ENCODE peak calls at places on chromosomes 6 and 20, in eight cellular contexts. O, Q, E, N, Y, A, K and R are unnamed samples. For H3K4me1, the result is how much of the 10 kb centered on the place peaks cover.

GRCh38 chr20:44792794-44793193 is 17.6 kb downstream of the RIMS4 start:
- DNase-seq in O (no peak), E (no peak), K (no peak), Q (no peak), N (no peak), A (no peak), Y (no peak), R (no peak)

GRCh38 chr6:33609019-33609418 is 12.1 kb upstream of the ITPR3 start:
- DNase-seq in A (no peak), O (no peak), K (no peak), E (no peak), Q (no peak), Y (no peak), N (no peak), R (no peak)

GRCh38 chr20:20461526-20461925 is 93.6 kb downstream of the INSM1 start:
- DNase-seq in A (no peak), Y (no peak), N (no peak), E (no peak), O (no peak), K (no peak), Q (no peak), R (no peak)

GRCh38 chr20:17172826-17173420 is 53.9 kb upstream of the PCSK2 start:
- DNase-seq in A (no peak), E (no peak), O (no peak), K (no peak), Y (no peak), N (no peak), Q (no peak), R (no peak)

GRCh38 chr6:81215092-81215432 is 537.4 kb downstream of the TENT5A start:
- DNase-seq in E (no peak), Y (no peak), Q (no peak), A (no peak), K (no peak), O (no peak), N (no peak), R (peak)

GRCh38 chr20:34952676-34953075 is 2.9 kb downstream of the GSS start:
- DNase-seq in N (no peak), O (no peak), Y (no peak), Q (no peak), E (no peak), K (no peak), A (no peak), R (no peak)

GRCh38 chr6:43405354-43405753 is 22.0 kb upstream of the ABCC10 start:
- DNase-seq in Q (no peak), E (no peak), N (no peak), Y (no peak), K (no peak), A (no peak), O (no peak), R (no peak)

GRCh38 chr20:37741055-37741454 is 47.2 kb downstream of the CTNNBL1 start:
- DNase-seq in A (no peak), Y (peak), Q (no peak), O (no peak), E (no peak), N (no peak), K (no peak), R (no peak)

GRCh38 chr6:169780571-169781091 is 29.2 kb downstream of the ERMARD start:
- DNase-seq in N (no peak), A (no peak), K (no peak), E (no peak), Y (peak), Q (no peak), O (peak), R (no peak)

GRCh38 chr20:11448554-11448953 is 469.1 kb upstream of the BTBD3 start:
- DNase-seq in K (no peak), O (no peak), A (no peak), N (no peak), E (no peak), Y (no peak), Q (no peak), R (no peak)

GRCh38 chr6:14165091-14165490 is 47.5 kb downstream of the CD83 start:
- DNase-seq in E (no peak), O (no peak), N (no peak), Y (peak), K (no peak), A (no peak), Q (no peak), R (no peak)

GRCh38 chr20:48676125-48676524 is 151.7 kb downstream of the PREX1 start:
- DNase-seq in Y (no peak), A (no peak), N (no peak), O (no peak), K (no peak), Q (no peak), E (no peak), R (no peak)

GRCh38 chr6:30818426-30818841 is 65.9 kb upstream of the DDR1 start:
- DNase-seq in N (no peak), K (no peak), E (no peak), O (no peak), A (no peak), Q (no peak), Y (peak), R (no peak)

GRCh38 chr20:51022227-51022802 is 592 bp downstream of the KCNG1 start:
- DNase-seq in Q (no peak), A (no peak), K (no peak), Y (no peak), O (no peak), E (no peak), N (no peak), R (no peak)

GRCh38 chr6:22551280-22551679 is 18.1 kb upstream of the HDGFL1 start:
- DNase-seq in K (no peak), N (no peak), Q (no peak), Y (peak), A (no peak), E (no peak), O (no peak), R (no peak)

GRCh38 chr6:7137335-7138106 is 29.8 kb downstream of the RREB1 start:
- DNase-seq in O (peak), Y (peak), E (no peak), A (no peak), N (peak), K (peak), Q (peak), R (peak)

GRCh38 chr6:44569931-44570385 is 182.5 kb downstream of the CDC5L start:
- DNase-seq in K (no peak), Q (no peak), Y (peak), E (no peak), A (no peak), N (no peak), O (no peak), R (peak)

GRCh38 chr20:12998046-12998445 is 10.7 kb upstream of the SPTLC3 start:
- DNase-seq in N (no peak), A (no peak), Q (no peak), Y (no peak), O (no peak), K (no peak), E (no peak), R (no peak)

GRCh38 chr6:136793348-136793747 is 1.1 kb upstream of the MAP3K5 start:
- DNase-seq in Y (no peak), Q (no peak), A (no peak), O (no peak), N (no peak), E (no peak), K (no peak), R (no peak)
- TF ChIP-seq CTCF in Y (no peak), Q (no peak), A (no peak), O (no peak), N (no peak), E (no peak), K (peak), R (no peak)

GRCh38 chr6:134590449-134590848 is 272.5 kb upstream of the SGK1 start:
- DNase-seq in Q (no peak), Y (peak), A (no peak), O (no peak), N (no peak), E (no peak), K (no peak), R (no peak)
- H3K27ac ChIP-seq in Q (peak), Y (peak), A (no peak), O (no peak), N (no peak), E (no peak), K (no peak), R (no peak)

DNA sequence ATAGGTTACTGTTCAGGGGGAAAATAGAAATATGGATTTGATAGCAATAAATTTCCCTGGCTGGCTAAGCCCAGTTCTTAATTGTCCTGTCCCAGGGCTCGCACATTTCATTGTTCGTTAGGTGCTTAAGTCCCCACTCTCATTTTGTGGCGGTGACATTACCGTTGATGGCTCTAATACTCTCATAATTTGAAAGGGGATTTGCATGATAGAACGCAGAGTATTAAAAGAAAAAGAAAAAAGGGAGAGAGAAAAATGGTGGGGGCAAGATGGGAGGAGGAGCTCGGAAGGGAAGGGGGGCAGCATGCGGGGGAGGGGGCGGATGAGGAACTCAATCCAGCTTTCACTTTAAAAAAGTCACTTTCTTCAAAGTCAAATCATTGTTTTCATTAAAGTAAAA is 79.1 kb upstream of the FOXP4 start:
- DNase-seq in E (no peak), O (no peak), Y (no peak), N (no peak), Q (no peak), K (no peak), A (no peak), R (no peak)
- H3K4me1 ChIP-seq in E (under half), O (under half), Y (under half), N (under half), Q (under half), K (under half), A (under half), R (under half)

GRCh38 chr6:168318090-168318489 is 1.5 kb downstream of the DACT2 start:
- DNase-seq in Q (no peak), O (no peak), A (no peak), K (no peak), E (no peak), N (no peak), Y (no peak), R (no peak)

GRCh38 chr6:168314029-168314420 is 5.6 kb downstream of the DACT2 start:
- DNase-seq in E (no peak), N (no peak), Q (no peak), K (no peak), O (no peak), A (no peak), Y (no peak), R (no peak)

GRCh38 chr6:168313371-168314028 is 6.1 kb downstream of the DACT2 start:
- DNase-seq in Q (no peak), A (no peak), E (no peak), K (no peak), O (peak), Y (no peak), N (no peak), R (no peak)

GRCh38 chr6:168315626-168316025 is 4.0 kb downstream of the DACT2 start:
- DNase-seq in A (no peak), O (no peak), K (no peak), Y (no peak), Q (no peak), N (no peak), E (no peak), R (no peak)

DNA sequence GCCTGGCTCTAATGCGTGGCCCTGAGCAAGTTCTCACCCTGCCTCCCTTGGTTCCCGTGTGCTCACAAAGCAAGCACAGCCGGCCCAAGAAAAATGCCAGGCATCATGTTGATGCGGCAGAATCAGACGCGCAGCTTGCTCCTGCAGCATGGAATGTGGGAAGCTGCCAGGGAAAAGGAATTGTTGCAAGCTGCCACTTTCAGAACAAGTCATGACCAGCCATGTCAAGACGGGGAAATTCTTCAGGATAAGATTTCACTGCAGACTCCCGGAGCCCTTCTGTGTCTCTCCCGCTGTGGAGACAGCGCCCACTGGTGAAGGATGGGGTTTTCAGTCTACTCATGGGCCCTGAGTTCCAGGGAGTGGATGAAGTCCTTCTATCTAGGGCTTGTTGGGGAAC is 4.6 kb downstream of the DACT2 start:
- DNase-seq in Y (no peak), E (no peak), K (no peak), A (no peak), Q (no peak), N (no peak), O (no peak), R (no peak)
- TF ChIP-seq CTCF in Y (no peak), E (no peak), K (no peak), A (no peak), Q (no peak), N (no peak), O (no peak), R (no peak)

DNA sequence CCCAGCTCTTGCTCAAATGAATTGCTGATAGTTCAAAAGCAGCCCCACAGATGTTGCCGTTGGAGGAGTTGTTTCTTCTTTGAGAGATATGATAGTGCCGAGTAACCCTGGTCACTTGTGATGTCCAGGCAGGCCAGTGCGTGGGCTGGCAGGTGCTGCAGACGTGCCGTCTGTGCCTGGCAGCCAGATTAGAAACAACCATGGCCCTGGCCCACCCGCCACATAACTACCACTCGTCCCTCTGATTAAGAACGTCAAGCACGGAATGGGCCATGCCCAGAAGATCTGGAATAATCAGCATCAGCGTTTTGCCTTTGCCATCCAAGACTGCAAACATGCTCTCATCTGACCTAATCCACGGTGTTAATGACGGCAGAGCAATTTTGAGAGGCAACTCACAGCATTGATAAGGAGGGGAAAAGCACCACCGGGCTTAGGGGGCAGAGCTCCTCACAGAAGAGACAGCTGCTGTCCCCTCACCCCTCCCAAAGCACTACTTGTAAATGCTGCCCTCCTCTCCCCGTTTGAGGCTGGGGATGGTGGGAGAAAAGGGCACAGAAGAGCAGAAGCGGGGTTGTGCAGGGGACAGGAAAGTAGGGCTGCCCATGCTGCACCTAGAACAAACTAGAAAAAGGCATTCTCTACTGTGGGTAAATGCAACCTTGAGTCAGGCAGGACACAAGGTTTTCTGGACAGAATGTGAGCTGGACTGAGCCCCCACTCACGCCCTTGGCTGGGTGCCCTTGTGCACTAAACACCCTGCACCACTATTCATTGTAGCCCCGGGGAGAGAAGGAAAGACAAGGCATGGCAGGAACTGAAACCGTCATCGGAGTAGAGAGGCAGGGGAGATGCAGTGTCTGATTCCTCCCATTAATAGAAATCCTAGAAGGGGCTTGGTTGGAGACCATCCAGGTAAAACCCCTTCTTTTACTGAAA is 5.3 kb upstream of the CPNE5 start:
- DNase-seq in A (no peak), E (no peak), K (no peak), O (no peak), N (no peak), Y (no peak), Q (no peak), R (no peak)
- H3K27ac ChIP-seq in A (no peak), E (no peak), K (no peak), O (no peak), N (no peak), Y (no peak), Q (no peak), R (peak)

GRCh38 chr6:151097207-151097606 is 142.6 kb upstream of the AKAP12 start:
- DNase-seq in Y (no peak), Q (no peak), E (no peak), N (no peak), A (no peak), O (no peak), K (no peak), R (no peak)

GRCh38 chr6:151100326-151100725 is 139.4 kb upstream of the AKAP12 start:
- DNase-seq in A (no peak), K (no peak), O (no peak), N (peak), E (no peak), Q (no peak), Y (no peak), R (no peak)

GRCh38 chr6:151098166-151098565 is 141.6 kb upstream of the AKAP12 start:
- DNase-seq in O (no peak), N (no peak), Q (no peak), E (no peak), Y (no peak), K (no peak), A (no peak), R (no peak)

GRCh38 chr6:151101811-151102694 is 137.7 kb upstream of the AKAP12 start:
- DNase-seq in N (peak), A (no peak), K (no peak), Y (no peak), O (no peak), Q (no peak), E (no peak), R (no peak)

GRCh38 chr6:151101116-151101810 is 138.5 kb upstream of the AKAP12 start:
- DNase-seq in O (no peak), A (no peak), N (peak), Q (no peak), Y (peak), E (no peak), K (no peak), R (no peak)
- H3K4me1 ChIP-seq in O (under half), A (under half), N (under half), Q (under half), Y (under half), E (under half), K (under half), R (under half)

GRCh38 chr20:25574411-25574810 is 10.9 kb downstream of the NINL start:
- DNase-seq in Q (no peak), N (no peak), E (no peak), Y (peak), O (no peak), K (no peak), A (no peak), R (no peak)
- TF ChIP-seq CTCF in Q (no peak), N (no peak), E (no peak), Y (peak), O (no peak), K (no peak), A (no peak), R (no peak)

GRCh38 chr20:3382836-3383235 is 24.6 kb downstream of the DNAAF9 start:
- DNase-seq in K (no peak), N (no peak), Y (no peak), Q (no peak), A (no peak), E (no peak), O (no peak), R (no peak)
- H3K27ac ChIP-seq in K (no peak), N (no peak), Y (no peak), Q (no peak), A (no peak), E (no peak), O (no peak), R (no peak)

DNA sequence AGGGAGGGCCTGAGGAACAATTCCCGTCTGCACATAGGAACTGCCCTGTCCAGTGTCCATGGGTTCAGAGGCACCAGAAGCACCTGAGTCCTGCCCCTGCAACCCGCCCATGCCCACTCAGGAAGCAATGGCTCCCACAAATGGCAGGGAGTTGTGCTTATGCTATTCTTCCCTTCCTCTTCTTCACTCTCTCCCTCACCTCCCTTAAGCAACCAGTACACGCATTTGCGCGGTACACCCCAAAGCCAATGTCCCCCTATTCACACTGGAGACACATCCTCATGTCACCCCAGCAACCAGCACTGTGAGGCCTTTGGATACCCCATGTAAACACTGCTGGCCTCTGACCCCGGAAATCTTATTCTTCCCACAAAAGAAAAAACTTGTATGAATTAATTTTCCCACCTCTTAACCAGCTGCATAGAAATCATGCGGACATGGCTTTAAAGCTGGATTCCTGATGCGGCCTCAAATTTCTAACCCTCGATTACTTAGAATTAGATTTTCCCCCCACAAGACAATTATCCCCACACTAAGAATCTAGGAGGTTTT is 30.9 kb downstream of the FYN start:
- DNase-seq in O (no peak), K (no peak), A (no peak), N (no peak), Q (no peak), E (no peak), Y (no peak), R (no peak)
- H3K4me1 ChIP-seq in O (under half), K (under half), A (under half), N (under half), Q (under half), E (under half), Y (under half), R (under half)